ENCODE peak calls at places on chromosomes 16 and 17, in seven cellular contexts. V, I, M, L, A, C and W are unnamed samples.

GRCh38 chr17:79837888-79838540 is 1.2 kb downstream of the CBX4 start:
- DNase-seq in V (no peak), I (no peak), M (no peak), L (peak), A (no peak), C (no peak), W (no peak)

GRCh38 chr17:74677558-74678466 is 34.9 kb downstream of the CD300LF start:
- DNase-seq in V (no peak), I (peak), M (no peak), L (peak), A (no peak), C (no peak), W (peak)

GRCh38 chr17:6506679-6507231 is 49.6 kb downstream of the PITPNM3 start:
- DNase-seq in V (no peak), I (peak), M (peak), L (peak), A (no peak), C (peak), W (peak)

GRCh38 chr17:69342896-69343644 is 16.1 kb upstream of the ABCA5 start:
- DNase-seq in V (no peak), I (no peak), M (no peak), L (no peak), A (no peak), C (no peak), W (no peak)

GRCh38 chr17:40179923-40180659 is 2.8 kb downstream of the RAPGEFL1 start:
- DNase-seq in V (no peak), I (no peak), M (no peak), L (peak), A (no peak), C (no peak), W (no peak)

GRCh38 chr16:57749101-57749692 is 13.6 kb downstream of the KATNB1 start:
- DNase-seq in V (no peak), I (no peak), M (no peak), L (no peak), A (no peak), C (no peak), W (no peak)

GRCh38 chr17:38476549-38476948 is 48.3 kb downstream of the ARHGAP23 start:
- DNase-seq in V (no peak), I (no peak), M (no peak), L (no peak), A (no peak), C (no peak), W (no peak)

GRCh38 chr17:73544333-73544732 is 99.9 kb downstream of the SDK2 start:
- DNase-seq in V (no peak), I (no peak), M (no peak), L (no peak), A (no peak), C (no peak), W (no peak)

GRCh38 chr17:7703584-7704574 is 1.1 kb upstream of the EFNB3 start:
- DNase-seq in V (no peak), I (no peak), M (peak), L (peak), A (no peak), C (no peak), W (peak)

GRCh38 chr17:74101527-74101926 is 102.0 kb upstream of the RPL38 start:
- DNase-seq in V (no peak), I (no peak), M (no peak), L (no peak), A (no peak), C (no peak), W (no peak)

GRCh38 chr16:25235991-25236390 is 19.2 kb downstream of the AQP8 start:
- DNase-seq in V (no peak), I (no peak), M (no peak), L (no peak), A (no peak), C (no peak), W (no peak)

GRCh38 chr17:37523715-37524219 is 34.1 kb downstream of the DUSP14 start:
- DNase-seq in V (no peak), I (no peak), M (no peak), L (peak), A (no peak), C (no peak), W (no peak)

GRCh38 chr17:29607557-29608195 is 14.7 kb downstream of the ANKRD13B start:
- DNase-seq in V (no peak), I (no peak), M (no peak), L (peak), A (no peak), C (no peak), W (no peak)

GRCh38 chr17:4777969-4778760 is 6.5 kb downstream of the TM4SF5 start:
- DNase-seq in V (no peak), I (no peak), M (no peak), L (no peak), A (no peak), C (no peak), W (no peak)

GRCh38 chr16:15461376-15461775 is 27.0 kb downstream of the BMERB1 start:
- DNase-seq in V (no peak), I (no peak), M (no peak), L (no peak), A (no peak), C (no peak), W (no peak)

GRCh38 chr17:81494984-81495383 is 17.6 kb downstream of the ACTG1 start:
- DNase-seq in V (no peak), I (no peak), M (no peak), L (peak), A (no peak), C (no peak), W (no peak)

GRCh38 chr17:4747847-4748246 is 8.1 kb upstream of the CXCL16 start:
- DNase-seq in V (no peak), I (no peak), M (no peak), L (no peak), A (no peak), C (no peak), W (no peak)

GRCh38 chr16:69889295-69889964 is 61.7 kb upstream of the CLEC18A start:
- DNase-seq in V (no peak), I (no peak), M (no peak), L (no peak), A (no peak), C (no peak), W (no peak)

GRCh38 chr17:80650751-80651173 is 106.1 kb downstream of the RPTOR start:
- DNase-seq in V (no peak), I (no peak), M (no peak), L (peak), A (no peak), C (no peak), W (no peak)

GRCh38 chr16:15899538-15900100 is 11.2 kb upstream of the CEP20 start:
- DNase-seq in V (peak), I (peak), M (peak), L (peak), A (no peak), C (peak), W (no peak)

GRCh38 chr16:88891083-88891482 is 24.6 kb upstream of the PABPN1L start:
- DNase-seq in V (no peak), I (no peak), M (no peak), L (no peak), A (no peak), C (no peak), W (no peak)

GRCh38 chr16:5841934-5842333 is 744.3 kb upstream of the EEF2KMT start:
- DNase-seq in V (no peak), I (no peak), M (no peak), L (no peak), A (no peak), C (no peak), W (no peak)

GRCh38 chr17:81194225-81194760 is 28.3 kb upstream of the AATK start:
- DNase-seq in V (no peak), I (no peak), M (no peak), L (no peak), A (no peak), C (no peak), W (no peak)

GRCh38 chr16:72240949-72241348 is 69.0 kb upstream of the PMFBP1 start:
- DNase-seq in V (no peak), I (no peak), M (no peak), L (no peak), A (no peak), C (no peak), W (no peak)

GRCh38 chr17:29445844-29446243 is 55.7 kb downstream of the TAOK1 start:
- DNase-seq in V (no peak), I (no peak), M (no peak), L (no peak), A (no peak), C (no peak), W (no peak)

DNA sequence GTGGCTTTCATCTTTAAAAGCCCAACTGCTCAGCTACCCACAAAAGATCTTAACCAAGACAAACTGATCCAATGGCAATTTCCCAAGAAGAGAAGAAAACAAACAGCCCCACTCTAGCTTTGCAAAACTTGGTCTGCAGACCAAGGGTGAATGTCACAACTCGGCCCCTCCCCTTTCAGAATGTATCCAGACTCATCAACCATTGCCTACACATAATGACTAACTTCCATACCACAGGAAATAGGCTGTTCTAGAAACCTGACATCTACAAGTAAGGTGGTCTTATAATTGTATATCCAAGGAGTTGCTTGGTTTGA is 16.0 kb downstream of the DCUN1D3 start:
- DNase-seq in V (no peak), I (no peak), M (no peak), L (no peak), A (no peak), C (no peak), W (no peak)
- H3K27ac ChIP-seq in V (no peak), I (no peak), M (peak), L (no peak), A (no peak), C (peak), W (peak)

DNA sequence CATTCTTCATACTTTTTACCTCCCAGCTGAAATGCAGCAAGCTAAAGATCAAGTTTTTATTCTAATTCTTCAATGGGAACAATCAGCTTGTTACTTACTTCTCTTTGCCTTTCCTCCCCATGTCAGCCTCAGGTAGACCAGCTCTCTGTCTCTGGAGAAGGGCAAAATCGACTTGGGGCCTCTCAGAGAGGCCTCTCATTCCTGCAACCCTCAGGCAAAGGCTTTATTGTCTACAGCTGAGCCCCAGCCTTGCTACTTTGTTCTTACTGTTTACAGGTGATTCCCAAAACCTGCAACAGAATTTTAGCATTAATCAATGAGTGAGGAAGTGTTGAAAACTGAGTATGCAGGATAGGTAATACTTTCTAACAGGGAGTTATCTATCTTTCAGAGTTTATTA is 148.6 kb downstream of the KIF2B start:
- DNase-seq in V (no peak), I (no peak), M (no peak), L (no peak), A (no peak), C (no peak), W (no peak)
- H3K4me3 ChIP-seq in V (no peak), I (no peak), M (no peak), L (no peak), A (no peak), C (no peak), W (no peak)

GRCh38 chr17:78123258-78123929 is 5.2 kb downstream of the TMC6 start:
- DNase-seq in V (no peak), I (no peak), M (no peak), L (no peak), A (no peak), C (no peak), W (no peak)

GRCh38 chr17:78125138-78125913 is 3.2 kb downstream of the TMC6 start:
- DNase-seq in V (no peak), I (no peak), M (no peak), L (no peak), A (no peak), C (no peak), W (no peak)

GRCh38 chr17:78124081-78124835 is 4.3 kb downstream of the TMC6 start:
- DNase-seq in V (no peak), I (no peak), M (no peak), L (no peak), A (no peak), C (no peak), W (no peak)

GRCh38 chr17:78125976-78126894 is 2.3 kb downstream of the TMC6 start:
- DNase-seq in V (no peak), I (no peak), M (no peak), L (no peak), A (no peak), C (no peak), W (no peak)

DNA sequence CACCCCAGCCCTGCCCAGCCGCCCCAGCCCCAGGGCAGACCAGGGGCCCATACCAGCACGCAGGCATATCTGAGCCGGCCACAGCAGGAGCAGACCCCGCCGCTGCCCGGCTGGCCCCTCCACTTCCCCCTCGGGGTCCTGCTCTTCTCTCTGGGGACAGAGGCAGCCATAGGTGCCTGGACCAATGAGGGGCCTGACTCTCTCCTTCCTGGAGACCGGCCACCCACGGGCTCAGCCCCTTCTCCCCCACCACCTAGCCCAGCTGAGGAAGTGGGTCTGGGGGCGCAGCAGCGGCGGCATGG is 3.8 kb downstream of the TMC6 start:
- DNase-seq in V (no peak), I (no peak), M (no peak), L (no peak), A (no peak), C (no peak), W (no peak)
- H3K27ac ChIP-seq in V (no peak), I (peak), M (peak), L (no peak), A (peak), C (peak), W (no peak)

DNA sequence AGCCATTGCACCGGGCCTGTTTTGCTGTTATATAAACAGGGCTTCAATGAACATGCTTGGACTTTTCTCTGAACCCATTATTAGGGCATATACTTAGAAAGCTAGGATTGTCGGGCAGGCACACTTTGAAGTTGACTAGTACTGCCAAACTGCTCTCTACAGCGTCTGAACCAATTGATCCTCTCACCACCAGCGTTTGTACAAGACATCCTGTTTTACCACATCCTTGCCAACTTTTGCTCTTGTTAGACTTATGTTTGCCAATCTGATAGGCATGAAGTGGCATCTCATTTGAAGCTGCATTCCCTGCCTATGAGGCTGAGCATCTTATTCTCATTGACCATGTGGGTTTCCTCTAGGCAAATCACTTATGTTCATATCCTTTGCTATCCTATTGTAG is 7.4 kb upstream of the PPP1R9B start:
- DNase-seq in V (no peak), I (no peak), M (no peak), L (no peak), A (no peak), C (no peak), W (no peak)
- H3K4me3 ChIP-seq in V (no peak), I (no peak), M (no peak), L (no peak), A (no peak), C (no peak), W (no peak)

GRCh38 chr17:58531661-58532554 is 17.5 kb upstream of the MTMR4 start:
- DNase-seq in V (no peak), I (no peak), M (peak), L (peak), A (no peak), C (peak), W (no peak)

GRCh38 chr17:58534331-58534730 is 19.9 kb upstream of the MTMR4 start:
- DNase-seq in V (no peak), I (no peak), M (no peak), L (no peak), A (no peak), C (no peak), W (no peak)

GRCh38 chr17:58533616-58534188 is 19.3 kb upstream of the MTMR4 start:
- DNase-seq in V (no peak), I (no peak), M (no peak), L (no peak), A (no peak), C (no peak), W (no peak)

GRCh38 chr17:58531122-58531521 is 16.7 kb upstream of the MTMR4 start:
- DNase-seq in V (no peak), I (no peak), M (no peak), L (peak), A (no peak), C (no peak), W (no peak)

GRCh38 chr17:58532555-58532951 is 18.1 kb upstream of the MTMR4 start:
- DNase-seq in V (no peak), I (no peak), M (no peak), L (no peak), A (no peak), C (no peak), W (no peak)
- H3K27ac ChIP-seq in V (no peak), I (no peak), M (no peak), L (no peak), A (no peak), C (no peak), W (peak)

GRCh38 chr17:47918991-47919390 is 22.4 kb upstream of the PNPO start:
- DNase-seq in V (no peak), I (no peak), M (no peak), L (no peak), A (no peak), C (no peak), W (no peak)
- H3K4me3 ChIP-seq in V (no peak), I (no peak), M (no peak), L (no peak), A (no peak), C (no peak), W (no peak)

GRCh38 chr17:75889454-75889853 is 7.3 kb downstream of the TRIM65 start:
- DNase-seq in V (no peak), I (no peak), M (no peak), L (no peak), A (no peak), C (no peak), W (no peak)

GRCh38 chr17:75891605-75892555 is 4.9 kb downstream of the TRIM65 start:
- DNase-seq in V (no peak), I (no peak), M (peak), L (peak), A (no peak), C (no peak), W (no peak)

GRCh38 chr17:75893305-75894048 is 3.3 kb downstream of the TRIM65 start:
- DNase-seq in V (no peak), I (no peak), M (no peak), L (no peak), A (no peak), C (no peak), W (no peak)

GRCh38 chr17:75892556-75893224 is 4.1 kb downstream of the TRIM65 start:
- DNase-seq in V (no peak), I (no peak), M (no peak), L (no peak), A (no peak), C (no peak), W (no peak)

DNA sequence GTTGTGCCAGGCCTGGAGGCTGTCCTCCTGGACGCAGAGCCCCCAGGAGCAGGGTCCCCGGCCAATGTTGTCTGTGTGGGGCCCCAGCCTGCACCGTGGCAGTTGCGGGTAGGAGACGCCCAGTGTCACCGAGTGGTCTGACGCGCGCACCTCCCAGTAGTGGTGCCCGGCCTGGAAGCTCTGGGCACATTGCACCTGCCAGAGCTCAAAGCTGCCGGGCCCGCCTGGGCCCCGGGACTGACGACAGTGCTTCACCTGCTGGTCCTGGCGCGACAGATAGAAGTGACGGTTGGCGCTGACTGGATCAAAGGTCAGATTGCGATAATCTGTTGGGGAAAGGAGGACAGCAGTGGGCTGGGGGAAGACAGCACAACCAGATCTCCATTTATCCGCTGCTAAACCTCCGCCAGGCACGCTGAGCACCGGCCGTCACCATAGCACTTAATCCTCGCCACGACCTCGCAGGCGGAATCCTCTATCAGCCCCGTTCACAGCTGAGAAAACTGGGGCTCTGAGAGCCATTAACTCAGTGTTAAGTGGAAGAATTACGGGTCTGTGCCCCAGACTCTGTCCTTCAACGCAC is 5.6 kb downstream of the TRIM65 start:
- DNase-seq in V (no peak), I (no peak), M (no peak), L (no peak), A (no peak), C (no peak), W (no peak)
- H3K27ac ChIP-seq in V (no peak), I (no peak), M (no peak), L (no peak), A (no peak), C (no peak), W (no peak)